ENCODE peak calls at places on chromosome 4, in six cellular contexts. B is HepG2, F is A549, T is IMR-90, M is K562, X is WTC11. I is an unnamed sample.

GRCh38 chr4:152079543-152080293 is 318.9 kb upstream of the GATB start:
- DNase-seq in T (no peak), M (no peak), X (no peak), F (no peak), B (no peak), I (no peak)

GRCh38 chr4:41538887-41539498 is 1.0 kb downstream of the LIMCH1 start:
- DNase-seq in F (no peak), B (no peak), X (no peak), T (no peak), M (no peak), I (no peak)

GRCh38 chr4:113436360-113436759 is 325.2 kb downstream of the CAMK2D start:
- DNase-seq in B (no peak), M (no peak), F (no peak), X (no peak), T (peak), I (no peak)

GRCh38 chr4:63017300-63017699 is 1392.0 kb downstream of the TECRL start:
- DNase-seq in B (no peak), M (no peak), X (no peak), F (no peak), T (no peak), I (peak)

GRCh38 chr4:86935833-86936721 is 1.3 kb downstream of the AFF1 start:
- DNase-seq in T (peak), B (peak), X (peak), F (peak), M (peak), I (no peak)

GRCh38 chr4:76250962-76251361 is 559 bp upstream of the FAM47E start:
- DNase-seq in M (no peak), B (no peak), T (no peak), F (no peak), X (no peak), I (peak)

GRCh38 chr4:71558248-71558647 is 219.4 kb downstream of the SLC4A4 start:
- DNase-seq in B (no peak), T (no peak), F (no peak), M (no peak), X (no peak), I (no peak)

GRCh38 chr4:179624768-179625181 is 2182.5 kb upstream of the AGA start:
- DNase-seq in F (no peak), T (peak), X (no peak), B (no peak), M (no peak), I (no peak)

GRCh38 chr4:21469438-21470032 is 479.0 kb downstream of the KCNIP4 start:
- DNase-seq in X (no peak), T (no peak), B (peak), F (no peak), M (no peak), I (peak)

GRCh38 chr4:6900956-6901355 is 8.7 kb upstream of the TBC1D14 start:
- DNase-seq in B (no peak), T (no peak), X (no peak), F (no peak), M (no peak), I (no peak)

GRCh38 chr4:143514432-143514831 is 930 bp downstream of the SMARCA5 start:
- DNase-seq in M (peak), B (peak), F (peak), X (peak), T (peak), I (peak)

GRCh38 chr4:2411786-2412510 is 6.5 kb downstream of the ZFYVE28 start:
- DNase-seq in X (peak), F (no peak), B (no peak), T (no peak), M (no peak), I (no peak)

GRCh38 chr4:25884040-25884788 is 21.4 kb upstream of the SEL1L3 start:
- DNase-seq in F (no peak), M (no peak), T (peak), X (no peak), B (no peak), I (no peak)

GRCh38 chr4:182916483-182917181 is 554 bp downstream of the DCTD start:
- DNase-seq in X (peak), T (peak), B (no peak), F (peak), M (peak), I (no peak)

GRCh38 chr4:140180577-140180976 is 26.6 kb upstream of the MAML3 start:
- DNase-seq in T (no peak), M (no peak), F (no peak), B (no peak), X (no peak), I (no peak)

GRCh38 chr4:70297581-70297980 is 37.2 kb upstream of the CABS1 start:
- DNase-seq in T (no peak), X (no peak), F (no peak), B (no peak), M (no peak), I (no peak)

GRCh38 chr4:130233377-130234047 is 1137.6 kb downstream of the C4orf33 start:
- DNase-seq in F (no peak), T (no peak), X (no peak), B (no peak), M (no peak), I (no peak)

GRCh38 chr4:12399781-12400180 is 971.1 kb upstream of the HS3ST1 start:
- DNase-seq in F (no peak), X (no peak), M (no peak), B (no peak), T (no peak), I (no peak)

GRCh38 chr4:140740906-140741670 is 15.1 kb downstream of the TBC1D9 start:
- DNase-seq in F (no peak), T (no peak), X (no peak), B (no peak), M (no peak), I (no peak)

GRCh38 chr4:116401293-116401692 is 684.1 kb downstream of the TRAM1L1 start:
- DNase-seq in B (no peak), X (no peak), F (no peak), T (no peak), M (no peak), I (no peak)

GRCh38 chr4:87835732-87836131 is 3.0 kb downstream of the MEPE start:
- DNase-seq in F (no peak), X (no peak), M (no peak), T (no peak), B (no peak), I (no peak)

GRCh38 chr4:33882246-33882990 is 2361.9 kb downstream of the ARAP2 start:
- DNase-seq in T (no peak), B (no peak), M (no peak), X (no peak), F (no peak), I (no peak)

GRCh38 chr4:78689700-78690318 is 86.3 kb upstream of the BMP2K start:
- DNase-seq in X (no peak), T (no peak), B (no peak), F (peak), M (no peak), I (no peak)

GRCh38 chr4:10212400-10212799 is 95.8 kb upstream of the WDR1 start:
- DNase-seq in F (no peak), X (no peak), B (no peak), T (no peak), M (no peak), I (no peak)

GRCh38 chr4:186680649-186681048 is 43.0 kb downstream of the FAT1 start:
- DNase-seq in T (no peak), B (no peak), M (no peak), X (no peak), F (no peak), I (no peak)

GRCh38 chr4:68076194-68076593 is 53.5 kb downstream of the TMPRSS11F start:
- DNase-seq in T (no peak), M (peak), B (no peak), X (no peak), F (no peak), I (no peak)

GRCh38 chr4:118290951-118291350 is 61.9 kb downstream of the PRSS12 start:
- DNase-seq in F (no peak), X (no peak), M (no peak), T (peak), B (no peak), I (no peak)

GRCh38 chr4:13956947-13957346 is 329.4 kb upstream of the BOD1L1 start:
- DNase-seq in B (no peak), X (no peak), F (no peak), T (no peak), M (no peak), I (no peak)

GRCh38 chr4:86011117-86011516 is 348.7 kb downstream of the MAPK10 start:
- DNase-seq in B (no peak), T (peak), X (no peak), M (no peak), F (no peak), I (no peak)

GRCh38 chr4:183960912-183961569 is 55.9 kb downstream of the STOX2 start:
- DNase-seq in M (no peak), T (no peak), F (no peak), B (no peak), X (no peak), I (no peak)

DNA sequence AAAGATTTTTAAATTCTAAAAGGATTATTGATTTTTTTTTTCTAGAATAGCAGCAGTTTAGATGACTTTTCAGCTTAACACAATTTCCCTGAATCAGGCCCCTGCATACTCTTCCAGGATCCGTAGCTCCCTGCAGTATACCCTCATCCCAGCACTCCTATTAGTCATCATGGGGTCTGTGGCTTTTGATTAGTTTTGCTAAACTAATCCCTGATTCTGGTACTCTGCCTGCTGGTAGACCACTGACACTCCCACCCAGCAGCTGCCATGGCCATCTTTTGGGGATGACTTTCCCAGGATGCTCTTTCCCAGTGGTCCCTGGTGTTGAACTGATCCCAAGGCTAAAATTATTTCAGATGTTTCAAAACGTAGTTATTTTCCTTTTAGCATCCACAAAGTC is 802.0 kb downstream of the RAPGEF2 start:
- DNase-seq in X (no peak), B (no peak), M (no peak), T (no peak), F (no peak), I (no peak)
- TF ChIP-seq USF2 in X (no peak), B (no peak), M (no peak), T (no peak), F (no peak), I (no peak)

DNA sequence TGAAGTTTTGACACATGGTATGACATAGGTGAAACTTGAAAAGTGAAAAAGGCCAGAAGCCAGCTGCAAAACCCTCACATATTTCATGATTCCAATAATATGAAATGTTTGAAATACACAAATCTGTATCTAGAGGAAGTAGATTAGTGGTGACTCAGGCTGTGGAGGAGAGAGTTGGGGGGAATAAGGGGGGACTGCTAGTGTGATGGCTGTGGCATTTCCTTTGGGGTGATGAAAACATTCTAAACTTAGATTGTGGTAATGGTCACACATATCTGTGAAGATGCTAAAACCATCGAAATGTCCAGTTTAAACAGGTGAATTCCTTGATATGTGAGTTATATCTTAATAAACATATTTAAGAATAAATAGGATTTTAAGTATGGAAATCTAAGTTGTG is 343.5 kb upstream of the SFRP2 start:
- DNase-seq in B (no peak), T (peak), X (no peak), F (no peak), M (no peak), I (no peak)
- TF ChIP-seq USF2 in B (no peak), T (no peak), X (no peak), F (no peak), M (no peak), I (no peak)

DNA sequence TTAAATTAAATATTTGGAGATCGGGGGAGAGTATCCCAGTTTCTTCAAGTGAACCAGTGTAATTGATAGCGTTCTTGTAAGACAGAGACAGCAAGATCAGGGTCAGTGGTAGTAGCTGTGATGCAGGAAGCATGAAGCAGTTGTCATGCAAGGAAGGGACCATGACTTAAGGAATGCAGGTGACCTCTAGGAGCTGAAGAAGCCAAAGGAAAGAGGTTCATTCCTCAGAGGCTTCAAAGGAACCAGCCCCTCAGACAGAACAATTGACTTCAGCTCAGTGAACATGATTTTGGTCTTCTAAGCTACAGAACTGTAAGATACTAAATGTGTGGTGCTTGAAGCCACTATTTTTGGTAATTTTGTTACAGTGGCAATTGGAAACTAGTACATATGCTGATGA is 51.6 kb downstream of the GLRB start:
- DNase-seq in X (no peak), B (no peak), F (no peak), M (no peak), T (no peak), I (no peak)
- TF ChIP-seq USF2 in X (no peak), B (no peak), F (no peak), M (no peak), T (no peak), I (no peak)

DNA sequence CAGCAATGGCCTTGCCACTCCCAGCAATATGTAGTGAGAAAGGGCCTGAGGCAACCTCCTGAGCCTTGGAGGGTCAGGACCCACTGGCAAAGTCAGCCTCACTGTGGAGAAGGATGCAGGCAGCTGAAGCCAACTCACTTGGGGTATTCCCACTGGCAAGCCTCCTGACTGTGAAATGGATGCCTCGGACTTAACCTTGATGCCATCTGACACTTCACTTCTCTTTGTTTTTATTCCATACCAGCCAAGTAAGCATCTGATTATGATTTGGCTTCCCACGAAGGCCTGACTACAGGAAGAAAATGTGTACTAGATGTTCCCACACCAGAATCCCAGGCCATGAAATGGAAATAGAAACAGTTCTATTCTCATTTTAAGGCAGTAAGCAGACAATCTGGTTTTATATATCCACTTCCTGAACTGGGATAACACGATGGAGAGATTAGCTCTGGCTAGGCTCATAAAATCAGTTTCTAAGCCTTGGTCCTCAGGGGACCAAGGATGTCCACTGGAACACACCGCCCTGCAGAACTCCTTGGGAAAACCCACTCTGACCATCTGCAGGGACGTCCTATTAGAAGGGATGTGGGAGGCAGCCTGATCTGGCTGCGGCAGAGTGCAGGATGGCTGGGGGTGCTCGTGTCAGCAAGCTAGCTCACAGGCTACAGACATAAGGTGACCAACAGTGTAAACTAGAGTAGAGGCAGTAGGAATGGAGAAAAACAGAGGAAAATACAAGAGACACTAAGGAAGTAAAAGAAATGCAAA is 89.3 kb downstream of the TSPAN5 start:
- DNase-seq in T (no peak), M (no peak), B (no peak), F (no peak), X (no peak), I (no peak)
- TF ChIP-seq USF2 in T (no peak), M (no peak), B (no peak), F (no peak), X (no peak), I (no peak)

GRCh38 chr4:169619518-169619957 is 840 bp upstream of the CLCN3 start:
- DNase-seq in F (peak), X (peak), M (peak), B (peak), T (peak), I (peak)
- TF ChIP-seq USF2 in F (no peak), X (no peak), M (no peak), B (no peak), T (no peak), I (no peak)

GRCh38 chr4:128358903-128359260 is 71.3 kb upstream of the PGRMC2 start:
- DNase-seq in T (no peak), X (no peak), F (no peak), M (no peak), B (no peak), I (no peak)
- TF ChIP-seq USF2 in T (no peak), X (no peak), F (no peak), M (no peak), B (no peak), I (no peak)

GRCh38 chr4:53905935-53906377 is 158.4 kb downstream of the CHIC2 start:
- DNase-seq in B (peak), X (peak), M (no peak), F (peak), T (peak), I (peak)
- TF ChIP-seq USF2 in B (no peak), X (no peak), M (no peak), F (no peak), T (no peak), I (no peak)

DNA sequence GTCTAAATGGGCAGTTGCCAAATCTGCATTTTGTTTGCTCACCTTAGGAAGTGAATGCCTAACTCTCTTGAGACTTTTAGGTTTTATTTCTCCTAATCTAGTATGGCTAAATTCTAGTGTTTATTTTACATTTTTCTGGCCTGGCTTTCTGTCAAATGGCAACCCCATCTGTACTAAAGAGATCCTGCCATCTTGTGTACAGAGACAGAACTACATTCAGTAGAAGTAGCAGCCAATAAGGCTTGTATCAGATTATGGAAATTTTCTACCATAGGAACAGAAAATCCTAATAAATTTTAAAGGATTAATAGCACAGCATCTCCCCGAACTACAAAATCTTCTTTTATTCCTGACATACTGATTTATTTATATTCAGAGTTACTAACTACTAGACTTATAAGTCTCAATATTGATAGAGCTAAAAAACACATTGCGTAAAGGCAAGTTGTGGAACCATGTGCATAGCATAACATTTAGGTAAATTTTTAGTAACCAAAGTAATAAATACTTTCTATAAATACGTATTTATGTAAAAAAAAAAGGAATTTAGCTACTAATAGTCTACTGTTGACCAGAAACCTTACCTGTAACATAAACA is 45.5 kb downstream of the TMEM144 start:
- DNase-seq in M (peak), F (peak), T (peak), B (peak), X (no peak), I (peak)
- TF ChIP-seq USF2 in M (no peak), F (no peak), T (no peak), B (no peak), X (no peak), I (no peak)